ENCODE peak calls at places on chromosomes 11 and 22, in five cellular contexts. W is neural progenitor cell; A is tibial nerve; C is heart right ventricle; Y is CD8-positive, alpha-beta memory T cell. D is an unnamed sample.

GRCh38 chr22:47375621-47376321 is 613.3 kb downstream of the TBC1D22A start:
- DNase-seq in W (no peak), A (no peak), C (no peak), Y (no peak), D (peak; percentile 60)

GRCh38 chr22:37284807-37285355 is 2.6 kb downstream of the CYTH4 start:
- DNase-seq in W (no peak), A (peak; percentile 45), C (peak; percentile 42), Y (peak; percentile 58), D (peak; percentile 79)

GRCh38 chr11:95499516-95500135 is 268.6 kb upstream of the SESN3 start:
- DNase-seq in W (no peak), A (no peak), C (no peak), Y (no peak), D (no peak)

GRCh38 chr22:36383110-36383581 is 4.6 kb downstream of the MYH9 start:
- DNase-seq in W (no peak), A (no peak), C (no peak), Y (peak; percentile 46), D (no peak)

GRCh38 chr11:68911731-68912130 is 8.0 kb downstream of the IGHMBP2 start:
- DNase-seq in W (no peak), A (no peak), C (no peak), Y (no peak), D (no peak)

GRCh38 chr11:13038366-13038765 is 29.2 kb downstream of the RASSF10 start:
- DNase-seq in W (no peak), A (no peak), C (no peak), Y (no peak), D (no peak)

GRCh38 chr22:32103648-32104326 is 55.3 kb downstream of the C22orf42 start:
- DNase-seq in W (no peak), A (no peak), C (no peak), Y (peak; percentile 16), D (no peak)

GRCh38 chr11:78420796-78421209 is 3.2 kb upstream of the GAB2 start:
- DNase-seq in W (no peak), A (peak; percentile 34), C (peak; percentile 62), Y (no peak), D (peak; percentile 84)

GRCh38 chr11:94885581-94885980 is 87.8 kb downstream of the CWC15 start:
- DNase-seq in W (no peak), A (no peak), C (no peak), Y (no peak), D (no peak)

GRCh38 chr22:42662114-42663021 is 13.2 kb upstream of the CYB5R3 start:
- DNase-seq in W (peak; percentile 91), A (peak; percentile 89), C (peak; percentile 86), Y (peak; percentile 79), D (peak; percentile 89)

GRCh38 chr11:84384637-84385227 is 1098.6 kb upstream of the CCDC90B start:
- DNase-seq in W (peak; percentile 65), A (peak; percentile 72), C (peak; percentile 28), Y (peak; percentile 5), D (peak; percentile 59)

GRCh38 chr11:134471341-134472187 is 59.5 kb upstream of the B3GAT1 start:
- DNase-seq in W (no peak), A (no peak), C (no peak), Y (no peak), D (no peak)

GRCh38 chr11:9146477-9146876 is 55.1 kb upstream of the SCUBE2 start:
- DNase-seq in W (peak; percentile 55), A (no peak), C (no peak), Y (no peak), D (no peak)

GRCh38 chr11:134120921-134121526 is 52.2 kb downstream of the JAM3 start:
- DNase-seq in W (no peak), A (peak; percentile 39), C (peak; percentile 53), Y (no peak), D (peak; percentile 28)

GRCh38 chr11:35077709-35078695 is 61.0 kb upstream of the CD44 start:
- DNase-seq in W (no peak), A (no peak), C (no peak), Y (peak; percentile 82), D (no peak)

GRCh38 chr11:1832181-1832988 is 2.4 kb upstream of the SYT8 start:
- DNase-seq in W (peak; percentile 80), A (no peak), C (no peak), Y (peak; percentile 69), D (no peak)

GRCh38 chr11:64355078-64355940 is 3.7 kb upstream of the RPS6KA4 start:
- DNase-seq in W (peak; percentile 83), A (peak; percentile 50), C (peak; percentile 76), Y (peak; percentile 36), D (peak; percentile 78)

GRCh38 chr11:12207384-12208150 is 97.2 kb downstream of the MICAL2 start:
- DNase-seq in W (no peak), A (no peak), C (no peak), Y (no peak), D (peak; percentile 10)

GRCh38 chr11:46557684-46558151 is 36.1 kb downstream of the AMBRA1 start:
- DNase-seq in W (no peak), A (no peak), C (no peak), Y (no peak), D (no peak)

GRCh38 chr11:27354359-27354965 is 8.6 kb downstream of the CCDC34 start:
- DNase-seq in W (no peak), A (no peak), C (no peak), Y (no peak), D (no peak)
- H3K4me1 ChIP-seq in W (peaks cover 35% of the 10 kb centered on the region), A (peaks cover 12% of the 10 kb centered on the region), C (peaks cover 9% of the 10 kb centered on the region), Y (no peaks in the 10 kb centered on the region), D (no peaks in the 10 kb centered on the region)

GRCh38 chr22:19122752-19123492 is 710 bp upstream of the DGCR2 start:
- DNase-seq in W (no peak), A (peak; percentile 15), C (no peak), Y (no peak), D (peak; percentile 54)
- H3K4me3 ChIP-seq in W (peak overlapping the region; percentile 57), A (peak overlapping the region; percentile 55), C (peak overlapping the region; percentile 84), Y (peak overlapping the region; percentile 66), D (peak overlapping the region; percentile 96)

GRCh38 chr11:2910401-2910955 is 18.7 kb downstream of the PHLDA2 start:
- DNase-seq in W (no peak), A (no peak), C (no peak), Y (no peak), D (no peak)
- H3K27ac ChIP-seq in W (no peak overlapping the region), A (no peak overlapping the region), C (no peak overlapping the region), Y (no peak overlapping the region), D (no peak overlapping the region)

GRCh38 chr11:114159320-114159719 is 99.8 kb downstream of the ZBTB16 start:
- DNase-seq in W (no peak), A (no peak), C (no peak), Y (no peak), D (no peak)
- H3K4me1 ChIP-seq in W (peaks cover 35% of the 10 kb centered on the region), A (peaks cover 93% of the 10 kb centered on the region), C (peaks cover 95% of the 10 kb centered on the region), Y (peaks cover 53% of the 10 kb centered on the region), D (peaks cover 22% of the 10 kb centered on the region)

GRCh38 chr22:46149493-46149997 is 781 bp upstream of the PPARA start:
- DNase-seq in W (peak; percentile 78), A (peak; percentile 57), C (peak; percentile 59), Y (no peak), D (peak; percentile 89)

GRCh38 chr22:46147471-46148267 is 2.7 kb upstream of the PPARA start:
- DNase-seq in W (no peak), A (no peak), C (peak; percentile 64), Y (no peak), D (no peak)

GRCh38 chr22:46148336-46148735 is 2.0 kb upstream of the PPARA start:
- DNase-seq in W (no peak), A (no peak), C (no peak), Y (no peak), D (no peak)

GRCh38 chr22:46149998-46150549 is at the start of gene PPARA:
- DNase-seq in W (peak; percentile 82), A (peak; percentile 82), C (peak; percentile 90), Y (peak; percentile 80), D (peak; percentile 95)

DNA sequence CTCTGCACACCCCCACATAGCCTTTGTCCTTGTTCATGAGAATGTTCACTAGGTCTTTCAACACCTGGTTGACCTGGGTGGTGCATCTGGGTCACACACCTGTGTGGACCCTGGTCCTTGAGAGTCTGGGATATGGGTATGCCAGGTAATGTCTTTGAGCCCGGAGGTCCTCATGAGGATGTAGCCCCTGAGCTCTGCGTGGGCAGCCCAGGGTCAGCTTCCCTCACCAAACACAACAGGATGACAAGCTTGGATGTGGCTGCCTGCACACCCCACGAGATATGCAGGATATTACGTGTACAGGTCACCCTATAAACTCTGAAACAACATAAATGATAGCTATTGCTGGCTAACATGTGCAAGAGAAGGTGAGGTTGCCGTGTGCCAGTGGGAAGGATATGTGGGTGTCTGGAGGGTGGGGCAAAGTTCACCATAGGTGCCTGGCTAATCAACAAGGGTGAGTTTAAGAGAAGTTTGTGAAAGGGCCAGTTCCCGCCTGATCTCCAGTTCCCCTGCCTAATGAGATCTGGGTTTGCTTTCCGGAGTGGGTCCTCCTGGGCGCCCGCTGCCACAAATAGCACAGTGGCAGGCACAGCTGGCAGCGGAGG is 1.3 kb upstream of the PPARA start:
- DNase-seq in W (no peak), A (peak; percentile 20), C (no peak), Y (peak; percentile 40), D (no peak)
- H3K4me3 ChIP-seq in W (peak overlapping the region; percentile 73), A (peak overlapping the region; percentile 64), C (peak overlapping the region; percentile 96), Y (peak overlapping the region; percentile 56), D (peak overlapping the region; percentile 92)

GRCh38 chr11:26199341-26199740 is 132.6 kb upstream of the ANO3 start:
- DNase-seq in W (no peak), A (no peak), C (no peak), Y (no peak), D (no peak)
- H3K27ac ChIP-seq in W (no peak overlapping the region), A (no peak overlapping the region), C (no peak overlapping the region), Y (no peak overlapping the region), D (no peak overlapping the region)

GRCh38 chr11:125514336-125515101 is 18.5 kb upstream of the FEZ1 start:
- DNase-seq in W (no peak), A (peak; percentile 29), C (no peak), Y (peak; percentile 67), D (peak; percentile 30)
- H3K4me1 ChIP-seq in W (peaks cover 26% of the 10 kb centered on the region), A (peaks cover 10% of the 10 kb centered on the region), C (peaks cover 6% of the 10 kb centered on the region), Y (peaks cover 24% of the 10 kb centered on the region), D (no peaks in the 10 kb centered on the region)

GRCh38 chr22:20206709-20207215 is 55.9 kb upstream of the CCDC188 start:
- DNase-seq in W (no peak), A (no peak), C (no peak), Y (peak; percentile 4), D (no peak)

GRCh38 chr22:20204281-20204680 is 53.4 kb upstream of the CCDC188 start:
- DNase-seq in W (no peak), A (no peak), C (no peak), Y (no peak), D (no peak)

GRCh38 chr22:20204821-20205220 is 54.0 kb upstream of the CCDC188 start:
- DNase-seq in W (no peak), A (no peak), C (no peak), Y (no peak), D (no peak)

GRCh38 chr22:20205964-20206708 is 55.3 kb upstream of the CCDC188 start:
- DNase-seq in W (no peak), A (peak; percentile 46), C (peak; percentile 81), Y (peak; percentile 71), D (no peak)

GRCh38 chr22:20205464-20205963 is 54.7 kb upstream of the CCDC188 start:
- DNase-seq in W (no peak), A (no peak), C (no peak), Y (no peak), D (no peak)
- H3K4me3 ChIP-seq in W (no peak overlapping the region), A (no peak overlapping the region), C (no peak overlapping the region), Y (peak overlapping the region; percentile 63), D (no peak overlapping the region)

D was measured in tibial artery.